ENCODE peak calls at places on chromosomes 3 and 15, in eight cellular contexts. I is GM12878, X is prostate gland, Q is HepG2, Z is endothelial cell of umbilical vein, H is suprapubic skin, J is transverse colon, A is stomach. L is an unnamed sample.

GRCh38 chr3:18097989-18098388 is 327.1 kb downstream of the SATB1 start:
- DNase-seq in Z (no peak), I (no peak), X (no peak), J (no peak), Q (no peak), A (no peak), H (no peak), L (no peak)

GRCh38 chr15:84666373-84666772 is 8.4 kb upstream of the NMB start:
- DNase-seq in A (no peak), Q (no peak), Z (peak; percentile 40), X (no peak), J (no peak), I (no peak), H (no peak), L (no peak)

GRCh38 chr3:98763814-98764691 is 913 bp downstream of the ST3GAL6 start:
- DNase-seq in A (no peak), J (no peak), Z (peak; percentile 45), X (no peak), Q (no peak), H (no peak), I (no peak), L (no peak)

GRCh38 chr3:50474717-50475116 is 28.7 kb downstream of the CACNA2D2 start:
- DNase-seq in J (no peak), I (no peak), Z (peak; percentile 20), Q (no peak), X (no peak), H (no peak), A (no peak), L (no peak)

GRCh38 chr3:49804141-49805041 is 1.3 kb downstream of the INKA1 start:
- DNase-seq in H (no peak), Q (no peak), I (no peak), J (no peak), Z (peak; percentile 54), A (no peak), X (no peak), L (no peak)

GRCh38 chr3:45889278-45889833 is 3.0 kb downstream of the CCR9 start:
- DNase-seq in A (no peak), I (no peak), J (no peak), H (no peak), X (no peak), Q (no peak), Z (no peak), L (no peak)

GRCh38 chr3:151228291-151229125 is 25.5 kb upstream of the GPR171 start:
- DNase-seq in A (peak; percentile 28), H (no peak), J (no peak), X (no peak), Q (peak; percentile 9), I (no peak), Z (peak; percentile 66), L (no peak)

GRCh38 chr3:21718161-21718765 is 32.7 kb downstream of the ZNF385D start:
- DNase-seq in J (no peak), Q (no peak), Z (no peak), A (no peak), H (no peak), I (no peak), X (no peak), L (no peak)

GRCh38 chr3:56251343-56251945 is 216.8 kb downstream of the ERC2 start:
- DNase-seq in I (peak; percentile 8), X (peak; percentile 49), J (peak; percentile 17), H (no peak), A (peak; percentile 34), Z (peak; percentile 66), Q (peak; percentile 18), L (no peak)

GRCh38 chr15:27260523-27260922 is 289.5 kb downstream of the GABRG3 start:
- DNase-seq in J (no peak), X (no peak), I (no peak), Q (no peak), A (no peak), Z (no peak), H (no peak), L (no peak)

GRCh38 chr3:15272431-15273196 is 59.8 kb downstream of the SH3BP5 start:
- DNase-seq in X (no peak), H (peak; percentile 74), I (no peak), Q (no peak), Z (no peak), A (no peak), J (no peak), L (no peak)

GRCh38 chr15:96889734-96890480 is 559.4 kb downstream of the NR2F2 start:
- DNase-seq in H (no peak), Z (peak; percentile 72), Q (no peak), X (no peak), A (no peak), J (no peak), I (no peak), L (no peak)

GRCh38 chr3:51942603-51943450 is 664 bp downstream of the PARP3 start:
- DNase-seq in A (peak; percentile 67), Q (peak; percentile 67), X (peak; percentile 31), J (peak; percentile 73), Z (peak; percentile 23), I (peak; percentile 23), H (peak; percentile 79), L (no peak)

GRCh38 chr15:90072978-90073640 is 29.2 kb downstream of the IDH2 start:
- DNase-seq in J (no peak), Z (no peak), H (no peak), Q (no peak), A (no peak), I (no peak), X (no peak), L (no peak)

GRCh38 chr3:53243165-53243564 is 12.7 kb downstream of the TKT start:
- DNase-seq in I (no peak), A (no peak), Z (peak; percentile 58), J (no peak), H (no peak), Q (no peak), X (no peak), L (no peak)

GRCh38 chr15:31326729-31327673 is at the start of gene KLF13:
- DNase-seq in I (no peak), H (no peak), Z (no peak), X (peak; percentile 57), J (peak; percentile 76), A (peak; percentile 74), Q (no peak), L (no peak)
- TF ChIP-seq POLR2AphosphoS5 in I (no peak), H (no peak), Z (no peak), X (no peak), J (peak; percentile 50), A (peak; percentile 2), Q (no peak), L (peak; percentile 28)

DNA sequence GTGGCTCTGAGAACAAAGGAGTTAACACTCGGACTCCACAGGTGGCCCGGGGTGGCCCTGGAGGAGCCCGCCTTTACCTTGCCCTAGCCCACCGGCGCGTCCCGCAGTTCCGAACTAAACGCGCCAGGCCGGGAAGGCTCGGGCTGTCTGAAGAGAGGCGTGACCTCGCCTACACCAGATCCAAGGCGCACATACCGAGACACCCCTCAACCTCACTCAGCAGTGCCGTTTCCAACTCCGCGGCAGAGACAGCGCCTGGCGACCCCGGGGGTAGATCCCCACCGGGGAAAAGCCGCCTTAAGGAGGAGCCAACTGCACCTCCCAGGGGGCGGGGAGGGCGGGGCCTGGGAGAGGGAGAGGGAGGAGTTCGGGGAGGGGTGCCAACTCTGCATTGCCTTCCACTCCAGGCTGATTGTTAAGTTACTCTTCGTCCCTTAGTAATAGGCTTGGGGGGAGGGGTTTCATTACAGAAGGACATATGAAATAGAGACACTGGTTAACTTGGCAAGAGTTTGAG is at the start of gene DLG1:
- DNase-seq in Z (peak; percentile 94), I (peak; percentile 53), Q (peak; percentile 88), J (peak; percentile 95), X (peak; percentile 93), H (peak; percentile 94), A (peak; percentile 95), L (peak; percentile 94)
- TF ChIP-seq POLR2A in Z (peak; percentile 30), I (peak; percentile 85), Q (peak; percentile 88), J (peak; percentile 69), X (peak; percentile 61), H (peak; percentile 38), A (no peak), L (no peak)

DNA sequence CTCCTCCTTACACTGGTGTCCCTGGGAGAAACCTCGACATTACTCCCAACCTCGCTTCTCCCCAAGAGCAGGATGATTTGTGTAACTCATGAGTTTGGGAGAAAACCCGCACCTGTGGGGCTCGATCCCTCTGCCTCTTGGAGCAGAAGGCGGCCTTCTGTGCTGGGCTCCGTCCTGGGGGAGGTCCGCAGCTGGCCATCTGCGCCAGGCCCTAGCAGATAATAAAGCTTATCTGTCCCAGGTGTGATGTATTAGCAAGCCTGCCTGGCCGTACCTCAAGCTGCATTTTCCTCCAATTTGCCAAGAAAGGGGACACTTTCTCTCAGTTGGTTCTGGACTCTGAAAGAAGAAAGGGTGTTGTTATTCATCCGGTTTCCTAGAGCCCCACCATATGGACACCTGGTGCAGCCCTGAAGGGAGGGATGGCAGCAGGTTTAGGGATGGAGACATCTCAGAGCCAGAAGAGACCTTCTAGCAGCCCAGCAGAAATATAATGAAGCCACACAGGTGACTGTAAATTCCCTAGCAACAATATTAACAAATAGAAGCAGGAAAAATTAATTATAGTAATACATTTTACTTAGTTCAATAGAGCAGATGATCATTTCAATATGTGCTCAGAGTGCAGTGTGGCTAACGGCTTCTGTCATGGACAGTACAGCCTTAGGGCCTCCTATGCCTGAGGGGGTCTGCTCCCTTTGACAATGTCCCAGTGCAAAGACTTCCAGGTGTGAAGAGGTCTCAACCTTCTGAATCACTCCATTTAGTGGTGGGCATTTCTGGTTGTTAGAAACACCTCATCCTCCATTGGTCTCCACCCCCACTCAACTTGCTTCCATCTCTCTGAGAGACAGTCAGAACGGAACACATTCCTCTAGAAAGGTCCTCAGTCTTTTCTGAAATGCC is 94.8 kb downstream of the CPN2 start:
- DNase-seq in A (peak; percentile 20), I (no peak), J (no peak), Q (no peak), H (no peak), Z (no peak), X (no peak), L (peak; percentile 40)
- H3K27ac ChIP-seq in A (peak overlapping the region; percentile 64), I (no peak overlapping the region), J (no peak overlapping the region), Q (no peak overlapping the region), H (no peak overlapping the region), Z (peak overlapping the region; percentile 85), X (no peak overlapping the region), L (peak overlapping the region; percentile 49)

GRCh38 chr15:51737538-51738305 is at the start of gene LYSMD2:
- DNase-seq in X (peak; percentile 75), J (peak; percentile 79), A (peak; percentile 78), Q (no peak), I (no peak), Z (peak; percentile 71), H (peak; percentile 87), L (peak; percentile 96)
- TF ChIP-seq POLR2AphosphoS5 in X (peak; percentile 8), J (no peak), A (peak; percentile 61), Q (no peak), I (no peak), Z (peak; percentile 35), H (no peak), L (peak; percentile 60)

DNA sequence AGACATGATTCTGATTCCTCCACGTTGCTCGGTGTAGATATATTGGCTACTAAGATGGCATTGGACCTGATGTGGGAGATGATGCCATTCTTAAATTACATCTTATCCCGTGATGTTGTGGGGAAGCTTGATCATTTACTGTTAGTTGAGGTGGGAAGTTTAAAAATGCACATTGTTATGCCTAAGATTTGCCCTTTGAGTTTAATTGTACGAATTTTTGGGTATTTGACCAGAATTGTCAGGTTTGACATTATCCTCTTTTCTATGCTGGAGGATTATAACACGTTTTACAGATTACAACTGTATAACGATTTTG is 1.6 kb downstream of the FEM1B start:
- DNase-seq in Q (no peak), X (no peak), Z (no peak), H (no peak), J (no peak), I (no peak), A (no peak), L (no peak)
- TF ChIP-seq POLR2A in Q (no peak), X (no peak), Z (no peak), H (no peak), J (no peak), I (no peak), A (no peak), L (no peak)

GRCh38 chr3:39404943-39405686 is 1.4 kb upstream of the RPSA start:
- DNase-seq in Z (no peak), X (no peak), A (no peak), H (no peak), J (no peak), Q (no peak), I (no peak), L (no peak)
- H3K27ac ChIP-seq in Z (no peak overlapping the region), X (no peak overlapping the region), A (no peak overlapping the region), H (no peak overlapping the region), J (no peak overlapping the region), Q (peak overlapping the region; percentile 26), I (no peak overlapping the region), L (no peak overlapping the region)

L was measured in upper lobe of left lung.